ENCODE peak calls at places on chromosomes 3 and 15, in four cellular contexts. One of them, this sample, is unnamed.

GRCh38 chr3:49377483-49377882 is 19.3 kb upstream of the GPX1 start:
- DNase-seq in nephron progenitor cell: no peak
- DNase-seq in endothelial cell of umbilical vein: no peak
- DNase-seq in uterus: no peak
- DNase-seq in this sample: no peak

GRCh38 chr3:177234121-177234520 is 36.8 kb upstream of the TBL1XR1 start:
- DNase-seq in uterus: no peak
- DNase-seq in endothelial cell of umbilical vein: peak
- DNase-seq in nephron progenitor cell: no peak
- DNase-seq in this sample: no peak

GRCh38 chr15:37112963-37113362 is 12.6 kb upstream of the MEIS2 start:
- DNase-seq in uterus: no peak
- DNase-seq in nephron progenitor cell: no peak
- DNase-seq in endothelial cell of umbilical vein: no peak
- DNase-seq in this sample: no peak

GRCh38 chr15:45630958-45631691 is 3.7 kb upstream of the SQOR start:
- DNase-seq in uterus: peak
- DNase-seq in endothelial cell of umbilical vein: no peak
- DNase-seq in nephron progenitor cell: no peak
- DNase-seq in this sample: no peak

GRCh38 chr15:82100116-82100795 is 54.4 kb upstream of the MEX3B start:
- DNase-seq in uterus: no peak
- DNase-seq in endothelial cell of umbilical vein: no peak
- DNase-seq in nephron progenitor cell: no peak
- DNase-seq in this sample: no peak

GRCh38 chr15:64897345-64897985 is 14.2 kb upstream of the ANKDD1A start:
- DNase-seq in nephron progenitor cell: no peak
- DNase-seq in uterus: peak
- DNase-seq in endothelial cell of umbilical vein: peak
- DNase-seq in this sample: no peak

GRCh38 chr3:39325223-39325622 is 4.3 kb upstream of the CCR8 start:
- DNase-seq in nephron progenitor cell: no peak
- DNase-seq in uterus: no peak
- DNase-seq in endothelial cell of umbilical vein: no peak
- DNase-seq in this sample: no peak

GRCh38 chr3:117303446-117303845 is 593.9 kb downstream of the TUSC7 start:
- DNase-seq in uterus: no peak
- DNase-seq in endothelial cell of umbilical vein: no peak
- DNase-seq in nephron progenitor cell: no peak
- DNase-seq in this sample: no peak

GRCh38 chr3:12139111-12139511 is 19.6 kb downstream of the TIMP4 start:
- DNase-seq in uterus: peak
- DNase-seq in nephron progenitor cell: peak
- DNase-seq in endothelial cell of umbilical vein: peak
- DNase-seq in this sample: peak

GRCh38 chr3:34947849-34948248 is 691.5 kb upstream of the ARPP21 start:
- DNase-seq in uterus: no peak
- DNase-seq in endothelial cell of umbilical vein: peak
- DNase-seq in nephron progenitor cell: no peak
- DNase-seq in this sample: no peak

GRCh38 chr3:155572085-155572484 is 172.8 kb downstream of the PLCH1 start:
- DNase-seq in uterus: no peak
- DNase-seq in endothelial cell of umbilical vein: no peak
- DNase-seq in nephron progenitor cell: no peak
- DNase-seq in this sample: no peak

GRCh38 chr3:149061776-149062175 is 24.6 kb downstream of the HLTF start:
- DNase-seq in uterus: no peak
- DNase-seq in endothelial cell of umbilical vein: no peak
- DNase-seq in nephron progenitor cell: no peak
- DNase-seq in this sample: no peak

GRCh38 chr3:128498127-128498626 is 5.2 kb upstream of the GATA2 start:
- DNase-seq in nephron progenitor cell: no peak
- DNase-seq in endothelial cell of umbilical vein: peak
- DNase-seq in uterus: peak
- DNase-seq in this sample: peak

GRCh38 chr3:123559040-123559861 is 25.6 kb downstream of the HACD2 start:
- DNase-seq in endothelial cell of umbilical vein: peak
- DNase-seq in nephron progenitor cell: peak
- DNase-seq in uterus: peak
- DNase-seq in this sample: no peak

GRCh38 chr3:20043398-20043797 is 3.2 kb downstream of the KAT2B start:
- DNase-seq in endothelial cell of umbilical vein: peak
- DNase-seq in uterus: peak
- DNase-seq in nephron progenitor cell: no peak
- DNase-seq in this sample: no peak

GRCh38 chr3:141216975-141217374 is 14.7 kb upstream of the PXYLP1 start:
- DNase-seq in endothelial cell of umbilical vein: no peak
- DNase-seq in uterus: no peak
- DNase-seq in nephron progenitor cell: no peak
- DNase-seq in this sample: no peak

GRCh38 chr15:25793354-25794050 is 69.6 kb downstream of the ATP10A start:
- DNase-seq in uterus: no peak
- DNase-seq in nephron progenitor cell: no peak
- DNase-seq in endothelial cell of umbilical vein: no peak
- DNase-seq in this sample: peak

GRCh38 chr3:127325630-127325961 is 37.8 kb upstream of the PRR20G start:
- DNase-seq in nephron progenitor cell: no peak
- DNase-seq in uterus: no peak
- DNase-seq in endothelial cell of umbilical vein: no peak
- DNase-seq in this sample: no peak

GRCh38 chr15:98548172-98548971 is 100.0 kb upstream of the IGF1R start:
- DNase-seq in endothelial cell of umbilical vein: peak
- DNase-seq in nephron progenitor cell: peak
- DNase-seq in uterus: peak
- DNase-seq in this sample: peak

GRCh38 chr15:94107652-94108051 is 123.7 kb upstream of the MCTP2 start:
- DNase-seq in endothelial cell of umbilical vein: no peak
- DNase-seq in nephron progenitor cell: no peak
- DNase-seq in uterus: no peak
- DNase-seq in this sample: no peak

GRCh38 chr15:58568157-58568571 is 136.4 kb downstream of the LIPC start:
- DNase-seq in uterus: no peak
- DNase-seq in nephron progenitor cell: no peak
- DNase-seq in endothelial cell of umbilical vein: peak
- DNase-seq in this sample: no peak

GRCh38 chr3:48034000-48034516 is 17.8 kb upstream of the MAP4 start:
- DNase-seq in endothelial cell of umbilical vein: peak
- DNase-seq in nephron progenitor cell: no peak
- DNase-seq in uterus: no peak
- DNase-seq in this sample: no peak

GRCh38 chr3:27454914-27455313 is 29.3 kb downstream of the SLC4A7 start:
- DNase-seq in nephron progenitor cell: no peak
- DNase-seq in uterus: no peak
- DNase-seq in endothelial cell of umbilical vein: peak
- DNase-seq in this sample: no peak

GRCh38 chr15:85579957-85580694 is 199.7 kb downstream of the AKAP13 start:
- DNase-seq in endothelial cell of umbilical vein: no peak
- DNase-seq in uterus: peak
- DNase-seq in nephron progenitor cell: no peak
- DNase-seq in this sample: no peak

GRCh38 chr15:39255760-39256159 is 325.1 kb upstream of the THBS1 start:
- DNase-seq in nephron progenitor cell: no peak
- DNase-seq in uterus: no peak
- DNase-seq in endothelial cell of umbilical vein: no peak
- DNase-seq in this sample: no peak

GRCh38 chr3:133611534-133611933 is 38.0 kb downstream of the CDV3 start:
- DNase-seq in uterus: no peak
- DNase-seq in nephron progenitor cell: no peak
- DNase-seq in endothelial cell of umbilical vein: no peak
- DNase-seq in this sample: no peak

GRCh38 chr3:49788056-49788455 is 1.7 kb upstream of the IP6K1 start:
- DNase-seq in nephron progenitor cell: no peak
- DNase-seq in endothelial cell of umbilical vein: no peak
- DNase-seq in uterus: no peak
- DNase-seq in this sample: no peak

GRCh38 chr15:31360843-31361763 is 34.5 kb downstream of the KLF13 start:
- DNase-seq in nephron progenitor cell: no peak
- DNase-seq in uterus: no peak
- DNase-seq in endothelial cell of umbilical vein: no peak
- DNase-seq in this sample: no peak

GRCh38 chr3:13200951-13201350 is 127.7 kb upstream of the IQSEC1 start:
- DNase-seq in nephron progenitor cell: peak
- DNase-seq in uterus: no peak
- DNase-seq in endothelial cell of umbilical vein: no peak
- DNase-seq in this sample: peak

GRCh38 chr3:482479-482878 is 285.9 kb downstream of the CHL1 start:
- DNase-seq in nephron progenitor cell: peak
- DNase-seq in endothelial cell of umbilical vein: no peak
- DNase-seq in uterus: no peak
- DNase-seq in this sample: no peak

GRCh38 chr3:37906734-37907282 is 45.1 kb downstream of the CTDSPL start:
- DNase-seq in nephron progenitor cell: no peak
- DNase-seq in uterus: no peak
- DNase-seq in endothelial cell of umbilical vein: peak
- DNase-seq in this sample: no peak

GRCh38 chr3:15797600-15798303 is at the start of gene ANKRD28:
- DNase-seq in endothelial cell of umbilical vein: peak
- DNase-seq in nephron progenitor cell: no peak
- DNase-seq in uterus: no peak
- DNase-seq in this sample: no peak

GRCh38 chr3:45170071-45170470 is 23.9 kb upstream of the CDCP1 start:
- DNase-seq in nephron progenitor cell: no peak
- DNase-seq in uterus: no peak
- DNase-seq in endothelial cell of umbilical vein: no peak
- DNase-seq in this sample: no peak

GRCh38 chr3:35744419-35744818 is 105.1 kb downstream of the ARPP21 start:
- DNase-seq in nephron progenitor cell: peak
- DNase-seq in uterus: no peak
- DNase-seq in endothelial cell of umbilical vein: no peak
- DNase-seq in this sample: peak

GRCh38 chr3:158768361-158768787 is 33.5 kb upstream of the MFSD1 start:
- DNase-seq in nephron progenitor cell: peak
- DNase-seq in uterus: peak
- DNase-seq in endothelial cell of umbilical vein: peak
- DNase-seq in this sample: peak

GRCh38 chr3:47427866-47428265 is 47.0 kb downstream of the PTPN23 start:
- DNase-seq in endothelial cell of umbilical vein: no peak
- DNase-seq in nephron progenitor cell: no peak
- DNase-seq in uterus: no peak
- DNase-seq in this sample: peak

GRCh38 chr3:42408156-42408555 is 2.3 kb downstream of the LYZL4 start:
- DNase-seq in nephron progenitor cell: no peak
- DNase-seq in endothelial cell of umbilical vein: no peak
- DNase-seq in uterus: no peak
- DNase-seq in this sample: no peak

GRCh38 chr3:42402394-42403100 is 7.9 kb downstream of the LYZL4 start:
- DNase-seq in nephron progenitor cell: no peak
- DNase-seq in uterus: no peak
- DNase-seq in endothelial cell of umbilical vein: no peak
- DNase-seq in this sample: no peak

GRCh38 chr3:42403737-42404136 is 6.7 kb downstream of the LYZL4 start:
- DNase-seq in uterus: no peak
- DNase-seq in endothelial cell of umbilical vein: no peak
- DNase-seq in nephron progenitor cell: no peak
- DNase-seq in this sample: no peak

GRCh38 chr3:42406727-42407450 is 3.5 kb downstream of the LYZL4 start:
- DNase-seq in nephron progenitor cell: no peak
- DNase-seq in uterus: no peak
- DNase-seq in endothelial cell of umbilical vein: no peak
- DNase-seq in this sample: no peak

DNA sequence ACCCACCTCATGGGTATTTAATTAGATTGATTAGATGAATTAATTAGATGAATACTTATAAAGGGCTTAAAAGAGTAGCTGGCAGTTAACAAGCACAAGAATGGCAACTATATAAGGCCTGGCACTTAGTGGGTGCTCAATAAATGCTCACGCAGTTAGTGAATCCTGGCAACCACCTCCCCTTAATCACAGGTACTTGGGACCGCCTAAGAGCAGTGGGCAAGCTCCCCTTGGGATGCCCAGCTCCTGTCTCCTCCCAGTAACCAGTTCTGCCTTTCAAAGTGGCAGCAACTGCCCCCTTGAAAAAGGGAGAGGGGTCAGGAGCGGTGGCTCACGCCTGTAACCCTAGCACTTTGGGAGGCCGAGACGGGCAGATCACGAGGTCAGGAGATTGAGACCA is 4.6 kb downstream of the LYZL4 start:
- DNase-seq in nephron progenitor cell: no peak
- DNase-seq in endothelial cell of umbilical vein: no peak
- DNase-seq in uterus: no peak
- DNase-seq in this sample: no peak
- TF ChIP-seq CTCF in nephron progenitor cell: no peak
- TF ChIP-seq CTCF in endothelial cell of umbilical vein: no peak
- TF ChIP-seq CTCF in uterus: no peak
- TF ChIP-seq CTCF in this sample: no peak

GRCh38 chr3:53531749-53532148 is 37.3 kb downstream of the CACNA1D start:
- DNase-seq in uterus: no peak
- DNase-seq in nephron progenitor cell: no peak
- DNase-seq in endothelial cell of umbilical vein: no peak
- DNase-seq in this sample: no peak
- TF ChIP-seq CTCF in uterus: no peak
- TF ChIP-seq CTCF in nephron progenitor cell: no peak
- TF ChIP-seq CTCF in endothelial cell of umbilical vein: no peak
- TF ChIP-seq CTCF in this sample: no peak

GRCh38 chr15:28019594-28020320 is 79.4 kb downstream of the OCA2 start:
- DNase-seq in uterus: no peak
- DNase-seq in nephron progenitor cell: peak
- DNase-seq in endothelial cell of umbilical vein: no peak
- DNase-seq in this sample: peak

GRCh38 chr15:28022181-28022580 is 76.9 kb downstream of the OCA2 start:
- DNase-seq in endothelial cell of umbilical vein: no peak
- DNase-seq in nephron progenitor cell: no peak
- DNase-seq in uterus: no peak
- DNase-seq in this sample: no peak

GRCh38 chr15:28020644-28021043 is 78.5 kb downstream of the OCA2 start:
- DNase-seq in nephron progenitor cell: no peak
- DNase-seq in uterus: no peak
- DNase-seq in endothelial cell of umbilical vein: no peak
- DNase-seq in this sample: no peak

GRCh38 chr15:28022961-28023360 is 76.2 kb downstream of the OCA2 start:
- DNase-seq in nephron progenitor cell: no peak
- DNase-seq in endothelial cell of umbilical vein: no peak
- DNase-seq in uterus: no peak
- DNase-seq in this sample: no peak

GRCh38 chr15:28021281-28022039 is 77.7 kb downstream of the OCA2 start:
- DNase-seq in nephron progenitor cell: peak
- DNase-seq in endothelial cell of umbilical vein: no peak
- DNase-seq in uterus: no peak
- DNase-seq in this sample: peak
- TF ChIP-seq CTCF in nephron progenitor cell: peak
- TF ChIP-seq CTCF in endothelial cell of umbilical vein: no peak
- TF ChIP-seq CTCF in uterus: no peak
- TF ChIP-seq CTCF in this sample: peak

GRCh38 chr3:193590088-193590856 is 2.7 kb upstream of the OPA1 start:
- DNase-seq in endothelial cell of umbilical vein: peak
- DNase-seq in nephron progenitor cell: no peak
- DNase-seq in uterus: no peak
- DNase-seq in this sample: no peak

GRCh38 chr3:193594946-193595689 is 2.1 kb downstream of the OPA1 start:
- DNase-seq in uterus: no peak
- DNase-seq in nephron progenitor cell: no peak
- DNase-seq in endothelial cell of umbilical vein: no peak
- DNase-seq in this sample: no peak

GRCh38 chr3:193593666-193594025 is 638 bp downstream of the OPA1 start:
- DNase-seq in uterus: no peak
- DNase-seq in nephron progenitor cell: peak
- DNase-seq in endothelial cell of umbilical vein: peak
- DNase-seq in this sample: no peak

GRCh38 chr3:193595939-193596487 is 3.0 kb downstream of the OPA1 start:
- DNase-seq in endothelial cell of umbilical vein: no peak
- DNase-seq in uterus: no peak
- DNase-seq in nephron progenitor cell: no peak
- DNase-seq in this sample: no peak

GRCh38 chr3:193592841-193593665 is at the start of gene OPA1:
- DNase-seq in nephron progenitor cell: peak
- DNase-seq in uterus: peak
- DNase-seq in endothelial cell of umbilical vein: peak
- DNase-seq in this sample: peak
- TF ChIP-seq CTCF in nephron progenitor cell: no peak
- TF ChIP-seq CTCF in uterus: peak
- TF ChIP-seq CTCF in endothelial cell of umbilical vein: no peak
- TF ChIP-seq CTCF in this sample: peak

This sample was measured in H9.